ENCODE peak calls at places on chromosomes 5 and 9, in seven cellular contexts. One of them, this sample, is unnamed.

GRCh38 chr9:114274217-114274616 is 48.7 kb upstream of the ORM1 start:
- DNase-seq in pancreas: peak
- DNase-seq in sigmoid colon: peak
- DNase-seq in brain microvascular endothelial cell: no peak
- DNase-seq in omental fat pad: peak
- DNase-seq in progenitor cell of endocrine pancreas: no peak
- DNase-seq in neural crest cell: no peak
- DNase-seq in this sample: no peak

GRCh38 chr9:13213337-13213736 is 66.2 kb downstream of the MPDZ start:
- DNase-seq in pancreas: no peak
- DNase-seq in sigmoid colon: no peak
- DNase-seq in brain microvascular endothelial cell: no peak
- DNase-seq in omental fat pad: no peak
- DNase-seq in progenitor cell of endocrine pancreas: no peak
- DNase-seq in neural crest cell: no peak
- DNase-seq in this sample: no peak

GRCh38 chr9:17528859-17529258 is 50.0 kb upstream of the SH3GL2 start:
- DNase-seq in pancreas: no peak
- DNase-seq in sigmoid colon: no peak
- DNase-seq in brain microvascular endothelial cell: no peak
- DNase-seq in omental fat pad: no peak
- DNase-seq in progenitor cell of endocrine pancreas: no peak
- DNase-seq in neural crest cell: no peak
- DNase-seq in this sample: peak

GRCh38 chr9:127525426-127526188 is 74.3 kb downstream of the LRSAM1 start:
- DNase-seq in pancreas: no peak
- DNase-seq in sigmoid colon: no peak
- DNase-seq in brain microvascular endothelial cell: peak
- DNase-seq in omental fat pad: no peak
- DNase-seq in progenitor cell of endocrine pancreas: no peak
- DNase-seq in neural crest cell: no peak
- DNase-seq in this sample: no peak

GRCh38 chr5:52672459-52672858 is 115.3 kb upstream of the ITGA1 start:
- DNase-seq in pancreas: no peak
- DNase-seq in sigmoid colon: no peak
- DNase-seq in brain microvascular endothelial cell: no peak
- DNase-seq in omental fat pad: no peak
- DNase-seq in progenitor cell of endocrine pancreas: no peak
- DNase-seq in neural crest cell: no peak
- DNase-seq in this sample: no peak

GRCh38 chr5:83509535-83509934 is 38.0 kb downstream of the VCAN start:
- DNase-seq in pancreas: no peak
- DNase-seq in sigmoid colon: peak
- DNase-seq in brain microvascular endothelial cell: no peak
- DNase-seq in omental fat pad: no peak
- DNase-seq in progenitor cell of endocrine pancreas: no peak
- DNase-seq in neural crest cell: no peak
- DNase-seq in this sample: no peak

GRCh38 chr9:136949239-136949816 is 2.7 kb upstream of the LCN12 start:
- DNase-seq in pancreas: no peak
- DNase-seq in sigmoid colon: no peak
- DNase-seq in brain microvascular endothelial cell: no peak
- DNase-seq in omental fat pad: no peak
- DNase-seq in progenitor cell of endocrine pancreas: no peak
- DNase-seq in neural crest cell: no peak
- DNase-seq in this sample: no peak

GRCh38 chr5:180209137-180209581 is at the start of gene RASGEF1C:
- DNase-seq in pancreas: peak
- DNase-seq in sigmoid colon: no peak
- DNase-seq in brain microvascular endothelial cell: no peak
- DNase-seq in omental fat pad: no peak
- DNase-seq in progenitor cell of endocrine pancreas: peak
- DNase-seq in neural crest cell: peak
- DNase-seq in this sample: peak

GRCh38 chr9:107423540-107423939 is 66.0 kb downstream of the KLF4 start:
- DNase-seq in pancreas: no peak
- DNase-seq in sigmoid colon: no peak
- DNase-seq in brain microvascular endothelial cell: no peak
- DNase-seq in omental fat pad: no peak
- DNase-seq in progenitor cell of endocrine pancreas: no peak
- DNase-seq in neural crest cell: no peak
- DNase-seq in this sample: no peak

GRCh38 chr9:96667363-96667728 is 12.2 kb upstream of the PRXL2C start:
- DNase-seq in pancreas: no peak
- DNase-seq in sigmoid colon: no peak
- DNase-seq in brain microvascular endothelial cell: no peak
- DNase-seq in omental fat pad: no peak
- DNase-seq in progenitor cell of endocrine pancreas: no peak
- DNase-seq in neural crest cell: no peak
- DNase-seq in this sample: no peak

GRCh38 chr9:107222020-107222522 is 61.0 kb upstream of the RAD23B start:
- DNase-seq in pancreas: no peak
- DNase-seq in sigmoid colon: no peak
- DNase-seq in brain microvascular endothelial cell: peak
- DNase-seq in omental fat pad: no peak
- DNase-seq in progenitor cell of endocrine pancreas: no peak
- DNase-seq in neural crest cell: no peak
- DNase-seq in this sample: peak

GRCh38 chr5:115349001-115349817 is 52.8 kb upstream of the CCDC112 start:
- DNase-seq in pancreas: no peak
- DNase-seq in sigmoid colon: no peak
- DNase-seq in brain microvascular endothelial cell: peak
- DNase-seq in omental fat pad: no peak
- DNase-seq in progenitor cell of endocrine pancreas: no peak
- DNase-seq in neural crest cell: no peak
- DNase-seq in this sample: peak

GRCh38 chr9:79266986-79267385 is 304.8 kb upstream of the TLE4 start:
- DNase-seq in pancreas: no peak
- DNase-seq in sigmoid colon: no peak
- DNase-seq in brain microvascular endothelial cell: no peak
- DNase-seq in omental fat pad: no peak
- DNase-seq in progenitor cell of endocrine pancreas: no peak
- DNase-seq in neural crest cell: no peak
- DNase-seq in this sample: peak

GRCh38 chr5:150989695-150990094 is 30.7 kb upstream of the GPX3 start:
- DNase-seq in pancreas: no peak
- DNase-seq in sigmoid colon: no peak
- DNase-seq in brain microvascular endothelial cell: no peak
- DNase-seq in omental fat pad: no peak
- DNase-seq in progenitor cell of endocrine pancreas: no peak
- DNase-seq in neural crest cell: no peak
- DNase-seq in this sample: no peak

GRCh38 chr5:161546463-161547301 is at the start of gene GABRB2:
- DNase-seq in pancreas: peak
- DNase-seq in sigmoid colon: peak
- DNase-seq in brain microvascular endothelial cell: no peak
- DNase-seq in omental fat pad: peak
- DNase-seq in progenitor cell of endocrine pancreas: peak
- DNase-seq in neural crest cell: peak
- DNase-seq in this sample: no peak

GRCh38 chr5:100697970-100698369 is 162.8 kb downstream of the FAM174A start:
- DNase-seq in pancreas: no peak
- DNase-seq in sigmoid colon: no peak
- DNase-seq in brain microvascular endothelial cell: no peak
- DNase-seq in omental fat pad: no peak
- DNase-seq in progenitor cell of endocrine pancreas: no peak
- DNase-seq in neural crest cell: no peak
- DNase-seq in this sample: no peak

GRCh38 chr9:89377411-89377810 is 59.1 kb downstream of the SECISBP2 start:
- DNase-seq in pancreas: no peak
- DNase-seq in sigmoid colon: no peak
- DNase-seq in brain microvascular endothelial cell: no peak
- DNase-seq in omental fat pad: no peak
- DNase-seq in progenitor cell of endocrine pancreas: no peak
- DNase-seq in neural crest cell: no peak
- DNase-seq in this sample: no peak

GRCh38 chr9:16028516-16028915 is 475.7 kb downstream of the CCDC171 start:
- DNase-seq in pancreas: no peak
- DNase-seq in sigmoid colon: no peak
- DNase-seq in brain microvascular endothelial cell: no peak
- DNase-seq in omental fat pad: no peak
- DNase-seq in progenitor cell of endocrine pancreas: no peak
- DNase-seq in neural crest cell: no peak
- DNase-seq in this sample: peak

GRCh38 chr5:109907751-109908150 is 218.0 kb downstream of the MAN2A1 start:
- DNase-seq in pancreas: no peak
- DNase-seq in sigmoid colon: no peak
- DNase-seq in brain microvascular endothelial cell: peak
- DNase-seq in omental fat pad: no peak
- DNase-seq in progenitor cell of endocrine pancreas: no peak
- DNase-seq in neural crest cell: no peak
- DNase-seq in this sample: peak

GRCh38 chr5:102223542-102224444 is 72.3 kb downstream of the SLCO4C1 start:
- DNase-seq in pancreas: no peak
- DNase-seq in sigmoid colon: no peak
- DNase-seq in brain microvascular endothelial cell: no peak
- DNase-seq in omental fat pad: no peak
- DNase-seq in progenitor cell of endocrine pancreas: no peak
- DNase-seq in neural crest cell: no peak
- DNase-seq in this sample: peak

GRCh38 chr5:143775258-143775657 is 36.7 kb upstream of the HMHB1 start:
- DNase-seq in pancreas: no peak
- DNase-seq in sigmoid colon: no peak
- DNase-seq in brain microvascular endothelial cell: peak
- DNase-seq in omental fat pad: no peak
- DNase-seq in progenitor cell of endocrine pancreas: no peak
- DNase-seq in neural crest cell: no peak
- DNase-seq in this sample: peak

GRCh38 chr9:84668204-84669007 is 1.1 kb upstream of the NTRK2 start:
- DNase-seq in pancreas: peak
- DNase-seq in sigmoid colon: no peak
- DNase-seq in brain microvascular endothelial cell: peak
- DNase-seq in omental fat pad: no peak
- DNase-seq in progenitor cell of endocrine pancreas: peak
- DNase-seq in neural crest cell: peak
- DNase-seq in this sample: peak
- TF ChIP-seq CTCF in pancreas: peak
- TF ChIP-seq CTCF in sigmoid colon: no peak
- TF ChIP-seq CTCF in brain microvascular endothelial cell: peak
- TF ChIP-seq CTCF in omental fat pad: no peak
- TF ChIP-seq CTCF in progenitor cell of endocrine pancreas: peak
- TF ChIP-seq CTCF in neural crest cell: peak
- TF ChIP-seq CTCF in this sample: peak

GRCh38 chr5:111079846-111080245 is 8.3 kb downstream of the TSLP start:
- DNase-seq in pancreas: no peak
- DNase-seq in sigmoid colon: no peak
- DNase-seq in brain microvascular endothelial cell: no peak
- DNase-seq in omental fat pad: no peak
- DNase-seq in progenitor cell of endocrine pancreas: no peak
- DNase-seq in neural crest cell: no peak
- DNase-seq in this sample: peak
- TF ChIP-seq CTCF in pancreas: no peak
- TF ChIP-seq CTCF in sigmoid colon: no peak
- TF ChIP-seq CTCF in brain microvascular endothelial cell: no peak
- TF ChIP-seq CTCF in omental fat pad: no peak
- TF ChIP-seq CTCF in progenitor cell of endocrine pancreas: no peak
- TF ChIP-seq CTCF in neural crest cell: no peak
- TF ChIP-seq CTCF in this sample: no peak

GRCh38 chr5:80654391-80655230 is at the start of the genes DHFR and MSH3:
- DNase-seq in pancreas: peak
- DNase-seq in sigmoid colon: peak
- DNase-seq in brain microvascular endothelial cell: peak
- DNase-seq in omental fat pad: peak
- DNase-seq in progenitor cell of endocrine pancreas: peak
- DNase-seq in neural crest cell: peak
- DNase-seq in this sample: peak
- TF ChIP-seq CTCF in pancreas: no peak
- TF ChIP-seq CTCF in sigmoid colon: no peak
- TF ChIP-seq CTCF in brain microvascular endothelial cell: no peak
- TF ChIP-seq CTCF in omental fat pad: no peak
- TF ChIP-seq CTCF in progenitor cell of endocrine pancreas: peak
- TF ChIP-seq CTCF in neural crest cell: peak
- TF ChIP-seq CTCF in this sample: no peak

GRCh38 chr5:168404366-168404765 is 81.9 kb upstream of the RARS1 start:
- DNase-seq in pancreas: no peak
- DNase-seq in sigmoid colon: no peak
- DNase-seq in brain microvascular endothelial cell: peak
- DNase-seq in omental fat pad: no peak
- DNase-seq in progenitor cell of endocrine pancreas: no peak
- DNase-seq in neural crest cell: no peak
- DNase-seq in this sample: peak
- TF ChIP-seq CTCF in pancreas: no peak
- TF ChIP-seq CTCF in sigmoid colon: no peak
- TF ChIP-seq CTCF in brain microvascular endothelial cell: peak
- TF ChIP-seq CTCF in omental fat pad: no peak
- TF ChIP-seq CTCF in progenitor cell of endocrine pancreas: no peak
- TF ChIP-seq CTCF in neural crest cell: no peak
- TF ChIP-seq CTCF in this sample: peak

This sample was measured in foreskin fibroblast.